ENCODE peak calls at places on chromosomes 6 and 20, in five cellular contexts. E is endothelial cell of umbilical vein, U is stomach, D is H1, I is spleen. S is an unnamed sample.

GRCh38 chr6:153131037-153131981 is at the start of gene RGS17:
- DNase-seq in E (peak; percentile 57), U (peak; percentile 35), D (peak; percentile 81), I (peak; percentile 82), S (no peak)

GRCh38 chr20:59580991-59581401 is 23.3 kb upstream of the PHACTR3 start:
- DNase-seq in E (no peak), U (no peak), D (no peak), I (peak; percentile 36), S (no peak)

GRCh38 chr6:46201701-46202100 is 30.9 kb upstream of the ENPP5 start:
- DNase-seq in E (no peak), U (no peak), D (no peak), I (no peak), S (no peak)

GRCh38 chr6:42745083-42745637 is 743 bp downstream of the TBCC start:
- DNase-seq in E (peak; percentile 39), U (peak; percentile 34), D (peak; percentile 56), I (peak; percentile 86), S (no peak)

GRCh38 chr6:3287308-3287707 is 28.6 kb downstream of the PSMG4 start:
- DNase-seq in E (no peak), U (no peak), D (no peak), I (peak; percentile 67), S (no peak)

GRCh38 chr6:117552618-117553017 is 49.7 kb downstream of the GOPC start:
- DNase-seq in E (no peak), U (no peak), D (no peak), I (no peak), S (no peak)

GRCh38 chr6:12569646-12570045 is 146.9 kb upstream of the PHACTR1 start:
- DNase-seq in E (no peak), U (no peak), D (no peak), I (no peak), S (no peak)

GRCh38 chr6:97456070-97456469 is 173.1 kb upstream of the MMS22L start:
- DNase-seq in E (no peak), U (no peak), D (no peak), I (no peak), S (no peak)

GRCh38 chr6:43495409-43495941 is 14.7 kb downstream of the LRRC73 start:
- DNase-seq in E (no peak), U (no peak), D (no peak), I (no peak), S (no peak)

GRCh38 chr6:107116328-107116892 is 1.1 kb upstream of the BEND3 start:
- DNase-seq in E (peak; percentile 50), U (peak; percentile 57), D (peak; percentile 69), I (no peak), S (no peak)

GRCh38 chr20:31693987-31694661 is 28.5 kb downstream of the BCL2L1 start:
- DNase-seq in E (no peak), U (no peak), D (peak; percentile 52), I (no peak), S (no peak)

GRCh38 chr6:71387179-71387578 is 98.6 kb downstream of the OGFRL1 start:
- DNase-seq in E (no peak), U (no peak), D (no peak), I (no peak), S (no peak)

GRCh38 chr6:150652848-150653613 is 53.3 kb downstream of the PLEKHG1 start:
- DNase-seq in E (no peak), U (no peak), D (no peak), I (no peak), S (no peak)

GRCh38 chr20:38021373-38021772 is 11.9 kb downstream of the TTI1 start:
- DNase-seq in E (no peak), U (no peak), D (no peak), I (no peak), S (no peak)

GRCh38 chr6:170107606-170108222 is 183.2 kb downstream of the DLL1 start:
- DNase-seq in E (no peak), U (peak; percentile 15), D (peak; percentile 24), I (peak; percentile 34), S (no peak)

GRCh38 chr6:100506651-100507050 is 41.9 kb upstream of the SIM1 start:
- DNase-seq in E (peak; percentile 66), U (no peak), D (no peak), I (no peak), S (no peak)

GRCh38 chr20:25079171-25079570 is 2.8 kb downstream of the VSX1 start:
- DNase-seq in E (no peak), U (peak; percentile 3), D (no peak), I (no peak), S (no peak)

GRCh38 chr6:87529221-87529620 is 56.4 kb downstream of the SLC35A1 start:
- DNase-seq in E (peak; percentile 69), U (no peak), D (no peak), I (no peak), S (no peak)

GRCh38 chr20:45461225-45461624 is 8.3 kb upstream of the WFDC2 start:
- DNase-seq in E (no peak), U (no peak), D (no peak), I (no peak), S (no peak)

GRCh38 chr20:45892049-45892816 is 1.1 kb downstream of the CTSA start:
- DNase-seq in E (peak; percentile 35), U (peak; percentile 28), D (no peak), I (no peak), S (no peak)

GRCh38 chr6:143675946-143676345 is 1.8 kb upstream of the PHACTR2 start:
- DNase-seq in E (no peak), U (no peak), D (no peak), I (no peak), S (no peak)

GRCh38 chr6:45566882-45567281 is 189.1 kb upstream of the SUPT3H start:
- DNase-seq in E (no peak), U (no peak), D (no peak), I (no peak), S (no peak)

GRCh38 chr6:48134246-48134645 is 23.2 kb upstream of the PTCHD4 start:
- DNase-seq in E (no peak), U (no peak), D (no peak), I (no peak), S (no peak)

GRCh38 chr6:153698637-153699036 is 340.4 kb upstream of the OPRM1 start:
- DNase-seq in E (no peak), U (no peak), D (no peak), I (no peak), S (no peak)

GRCh38 chr6:159328052-159328451 is 158.9 kb downstream of the FNDC1 start:
- DNase-seq in E (no peak), U (no peak), D (no peak), I (no peak), S (no peak)

GRCh38 chr6:159692303-159693127 is 526 bp downstream of the SOD2 start:
- DNase-seq in E (peak; percentile 59), U (peak; percentile 62), D (no peak), I (peak; percentile 93), S (no peak)

GRCh38 chr6:126337323-126337722 is 2.6 kb upstream of the CENPW start:
- DNase-seq in E (no peak), U (no peak), D (no peak), I (no peak), S (no peak)

GRCh38 chr6:37972994-37973757 is 153.6 kb downstream of the ZFAND3 start:
- DNase-seq in E (no peak), U (no peak), D (no peak), I (no peak), S (no peak)

GRCh38 chr6:37974943-37975342 is 155.4 kb downstream of the ZFAND3 start:
- DNase-seq in E (no peak), U (no peak), D (no peak), I (no peak), S (no peak)

GRCh38 chr6:37974381-37974780 is 154.9 kb downstream of the ZFAND3 start:
- DNase-seq in E (no peak), U (no peak), D (no peak), I (no peak), S (no peak)

GRCh38 chr6:37971263-37971662 is 151.7 kb downstream of the ZFAND3 start:
- DNase-seq in E (no peak), U (no peak), D (no peak), I (no peak), S (no peak)

GRCh38 chr6:37971711-37972410 is 152.3 kb downstream of the ZFAND3 start:
- DNase-seq in E (no peak), U (no peak), D (no peak), I (no peak), S (no peak)
- TF ChIP-seq POLR2AphosphoS5 in E (no peak), U (no peak), D (no peak), I (no peak), S (no peak)

DNA sequence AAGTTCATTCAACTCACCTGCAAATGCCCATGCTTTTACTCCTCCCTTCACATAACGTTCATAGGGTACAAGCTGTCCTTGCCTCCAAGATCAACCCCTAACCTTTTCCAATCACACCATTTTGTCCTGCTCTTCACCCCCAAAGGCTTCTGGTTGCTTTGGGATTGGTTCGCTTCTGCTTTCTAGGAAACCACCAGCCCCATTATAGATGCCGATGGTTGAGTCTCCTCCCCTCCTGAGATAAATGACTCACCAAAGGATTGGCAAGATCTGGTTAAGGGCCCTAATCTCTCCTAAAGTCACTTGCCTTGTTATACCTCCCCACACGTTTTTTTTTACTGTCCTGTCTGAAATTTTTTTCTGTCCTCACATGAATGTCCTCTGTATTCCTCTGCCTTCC is 311.4 kb downstream of the HACE1 start:
- DNase-seq in E (no peak), U (no peak), D (no peak), I (no peak), S (no peak)
- TF ChIP-seq POLR2AphosphoS5 in E (no peak), U (no peak), D (no peak), I (no peak), S (no peak)

GRCh38 chr6:140968062-140968461 is 1164.7 kb upstream of the GJE1 start:
- DNase-seq in E (no peak), U (no peak), D (no peak), I (no peak), S (no peak)

GRCh38 chr6:140970485-140970884 is 1162.2 kb upstream of the GJE1 start:
- DNase-seq in E (no peak), U (no peak), D (no peak), I (no peak), S (no peak)

DNA sequence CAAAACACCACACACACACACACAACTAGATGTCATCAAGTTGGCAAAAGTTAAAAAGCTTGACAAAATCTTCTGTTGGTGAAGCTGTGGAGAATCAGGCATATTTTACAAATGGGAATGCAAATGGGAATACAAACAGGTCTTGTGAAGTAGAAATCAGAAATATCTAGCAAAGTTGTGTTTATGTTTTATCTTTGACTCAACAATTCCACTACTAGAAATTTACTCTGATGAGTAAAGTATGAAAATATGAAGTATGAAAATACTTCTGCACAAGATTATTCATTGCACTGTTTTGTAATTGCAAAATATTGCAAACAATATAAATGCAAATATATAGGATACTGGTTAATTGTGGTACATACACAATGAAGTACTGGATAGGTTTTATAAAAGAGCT is 1166.0 kb upstream of the GJE1 start:
- DNase-seq in E (no peak), U (no peak), D (no peak), I (no peak), S (no peak)
- TF ChIP-seq POLR2AphosphoS5 in E (no peak), U (no peak), D (no peak), I (no peak), S (no peak)

GRCh38 chr6:110949679-110950285 is 8.7 kb upstream of the GTF3C6 start:
- DNase-seq in E (peak; percentile 41), U (no peak), D (no peak), I (no peak), S (no peak)

GRCh38 chr6:110950443-110950842 is 8.1 kb upstream of the GTF3C6 start:
- DNase-seq in E (no peak), U (no peak), D (no peak), I (no peak), S (no peak)

GRCh38 chr6:110939429-110939828 is 19.1 kb upstream of the GTF3C6 start:
- DNase-seq in E (peak; percentile 90), U (no peak), D (no peak), I (no peak), S (no peak)

GRCh38 chr6:110946498-110946897 is 12.0 kb upstream of the GTF3C6 start:
- DNase-seq in E (no peak), U (no peak), D (no peak), I (no peak), S (no peak)

GRCh38 chr6:110944681-110945151 is 13.8 kb upstream of the GTF3C6 start:
- DNase-seq in E (peak; percentile 39), U (no peak), D (no peak), I (no peak), S (peak; percentile 96)
- TF ChIP-seq POLR2AphosphoS5 in E (no peak), U (no peak), D (no peak), I (no peak), S (no peak)